ENCODE peak calls at places on chromosomes 13 and 19, in five cellular contexts. W, O, U, Q and S are unnamed samples.

GRCh38 chr13:76939215-76939614 is 9.1 kb upstream of the ACOD1 start:
- DNase-seq in W (no peak), O (peak), Q (no peak), U (no peak), S (no peak)

GRCh38 chr13:46475586-46475991 is 77.4 kb upstream of the LRCH1 start:
- DNase-seq in W (no peak), O (peak), Q (no peak), U (no peak), S (no peak)

GRCh38 chr19:42166336-42166735 is 34.1 kb upstream of the POU2F2 start:
- DNase-seq in Q (no peak), W (no peak), O (no peak), U (no peak), S (no peak)

GRCh38 chr13:57948884-57949283 is 317.3 kb downstream of the PCDH17 start:
- DNase-seq in U (no peak), O (no peak), Q (no peak), W (no peak), S (no peak)

GRCh38 chr19:21322528-21322927 is 6.7 kb downstream of the ZNF708 start:
- DNase-seq in U (no peak), W (no peak), Q (no peak), O (peak), S (no peak)

GRCh38 chr19:58549664-58550361 is 5.1 kb downstream of the CHMP2A start:
- DNase-seq in O (no peak), W (no peak), Q (no peak), U (no peak), S (no peak)

GRCh38 chr19:12603714-12604113 is 6.9 kb downstream of the ZNF490 start:
- DNase-seq in Q (no peak), W (no peak), O (no peak), U (no peak), S (no peak)

GRCh38 chr19:17184381-17184841 is 30.7 kb upstream of the USE1 start:
- DNase-seq in Q (no peak), U (no peak), W (no peak), O (no peak), S (peak)

GRCh38 chr19:10501971-10502523 is 1.1 kb downstream of the KEAP1 start:
- DNase-seq in O (peak), Q (peak), W (peak), U (no peak), S (no peak)

GRCh38 chr13:72804301-72804700 is 22.4 kb downstream of the PIBF1 start:
- DNase-seq in U (no peak), W (no peak), Q (no peak), O (no peak), S (no peak)

GRCh38 chr13:20967340-20967739 is 64.8 kb upstream of the XPO4 start:
- DNase-seq in U (no peak), W (no peak), Q (no peak), O (no peak), S (no peak)

GRCh38 chr13:111344471-111345191 is 24.2 kb downstream of the TEX29 start:
- DNase-seq in W (peak), U (no peak), O (peak), Q (peak), S (no peak)
- TF ChIP-seq CTCF in W (peak), U (peak), O (peak), Q (peak), S (no peak)

DNA sequence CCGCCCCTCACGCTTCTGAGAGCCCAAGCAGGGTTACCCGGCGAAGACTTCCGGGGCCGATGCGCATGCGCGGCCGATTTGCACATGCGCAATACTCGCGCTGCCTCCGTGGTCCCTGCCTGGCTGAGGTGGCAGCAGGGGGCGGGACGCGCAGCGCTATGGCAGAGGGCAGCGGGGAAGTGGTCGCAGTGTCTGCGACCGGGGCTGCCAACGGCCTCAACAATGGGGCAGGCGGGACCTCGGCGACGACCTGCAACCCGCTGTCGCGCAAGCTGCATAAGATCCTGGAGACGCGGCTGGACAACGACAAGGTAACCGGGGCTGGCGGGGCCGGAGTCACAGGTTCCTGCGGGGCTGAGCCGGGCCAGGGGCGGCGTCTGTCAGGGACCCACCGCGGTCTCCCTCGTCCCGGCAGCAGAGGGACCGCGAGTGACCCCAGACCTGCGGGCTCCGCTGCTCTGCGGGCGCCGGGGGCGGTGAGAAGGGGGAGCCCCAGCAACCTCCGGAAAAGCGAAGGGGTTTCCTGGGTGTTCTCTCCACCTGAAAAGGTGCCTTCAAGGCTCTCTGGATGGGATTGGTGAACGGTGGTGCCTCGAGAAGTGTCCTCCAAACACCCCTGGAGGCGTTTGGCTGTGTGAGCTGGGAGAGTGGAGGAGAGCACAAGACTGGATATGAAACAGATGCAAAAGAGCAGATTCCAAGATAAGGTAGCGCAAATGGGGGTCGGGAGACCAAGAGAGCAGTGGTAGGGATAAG is at the start of gene COG6:
- DNase-seq in W (peak), U (peak), O (peak), Q (peak), S (peak)
- TF ChIP-seq CTCF in W (no peak), U (no peak), O (no peak), Q (peak), S (no peak)

DNA sequence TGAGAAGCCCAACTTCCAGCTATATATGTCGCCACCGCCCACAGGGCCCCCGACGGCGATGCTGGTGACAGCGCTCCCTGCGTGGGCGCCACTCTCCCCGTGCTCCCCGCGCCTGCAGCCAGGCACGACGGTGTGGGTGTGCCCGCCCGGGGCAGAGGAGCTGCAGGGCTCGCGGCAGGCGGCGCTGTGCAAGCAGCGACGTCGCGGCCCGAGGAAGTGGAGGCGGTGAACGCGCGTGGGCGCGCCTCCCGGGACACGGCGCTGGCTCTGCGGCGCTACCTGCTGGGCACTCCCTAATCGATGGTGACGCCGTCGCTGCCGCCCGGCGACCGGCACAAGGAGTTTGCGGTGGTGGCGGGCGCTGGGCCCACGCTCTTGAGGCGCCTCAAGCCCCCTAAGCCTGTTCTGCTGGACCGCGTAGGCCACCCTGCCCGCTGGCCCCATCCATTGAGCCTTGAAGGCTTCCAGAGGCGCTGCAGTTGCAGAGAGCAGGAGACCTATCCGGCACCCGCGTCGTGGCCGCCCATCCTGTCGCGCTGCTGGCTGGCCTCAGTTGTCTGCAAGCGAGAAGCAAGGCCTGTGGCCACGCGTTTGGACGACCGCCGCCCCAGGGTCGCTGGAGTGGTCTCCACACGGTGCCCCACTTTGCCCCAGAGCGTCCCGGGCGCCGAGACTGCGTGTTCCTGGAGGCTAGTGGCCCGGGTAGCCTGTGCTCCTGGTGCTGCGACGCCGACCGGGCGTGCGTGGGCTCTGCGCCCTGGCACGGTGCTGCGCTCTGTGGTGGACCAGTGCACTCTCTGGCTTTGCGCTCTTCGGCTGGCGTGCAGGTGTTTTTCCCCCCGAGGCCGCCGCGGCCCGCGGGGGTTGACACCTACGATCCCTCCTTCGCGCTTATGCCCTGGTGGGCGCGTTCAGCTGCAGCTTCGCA is 23.1 kb downstream of the LRFN3 start:
- DNase-seq in O (no peak), W (peak), Q (no peak), U (no peak), S (peak)
- TF ChIP-seq CTCF in O (no peak), W (peak), Q (peak), U (peak), S (peak)

DNA sequence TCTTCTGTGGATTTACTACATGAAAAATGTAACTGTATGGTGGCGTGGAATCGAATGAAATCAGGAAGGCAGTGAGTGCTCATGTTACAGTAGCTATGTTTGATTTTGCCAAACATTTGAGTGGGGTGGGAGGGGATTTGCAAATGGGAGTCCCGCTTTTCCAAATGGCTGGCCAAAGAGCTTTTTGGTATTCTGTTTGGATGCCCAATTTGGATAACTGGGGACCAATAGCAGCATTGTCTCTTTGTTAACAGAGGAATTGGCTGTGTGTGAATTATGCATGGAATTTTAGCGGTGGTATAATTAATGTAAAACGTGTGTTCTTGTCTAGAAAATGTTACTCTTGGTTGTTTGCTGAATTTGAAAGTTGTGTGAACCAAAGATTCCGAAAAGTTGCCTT is 17.8 kb downstream of the HNRNPM start:
- DNase-seq in O (no peak), W (no peak), Q (no peak), U (no peak), S (no peak)
- TF ChIP-seq CTCF in O (no peak), W (no peak), Q (no peak), U (no peak), S (no peak)

DNA sequence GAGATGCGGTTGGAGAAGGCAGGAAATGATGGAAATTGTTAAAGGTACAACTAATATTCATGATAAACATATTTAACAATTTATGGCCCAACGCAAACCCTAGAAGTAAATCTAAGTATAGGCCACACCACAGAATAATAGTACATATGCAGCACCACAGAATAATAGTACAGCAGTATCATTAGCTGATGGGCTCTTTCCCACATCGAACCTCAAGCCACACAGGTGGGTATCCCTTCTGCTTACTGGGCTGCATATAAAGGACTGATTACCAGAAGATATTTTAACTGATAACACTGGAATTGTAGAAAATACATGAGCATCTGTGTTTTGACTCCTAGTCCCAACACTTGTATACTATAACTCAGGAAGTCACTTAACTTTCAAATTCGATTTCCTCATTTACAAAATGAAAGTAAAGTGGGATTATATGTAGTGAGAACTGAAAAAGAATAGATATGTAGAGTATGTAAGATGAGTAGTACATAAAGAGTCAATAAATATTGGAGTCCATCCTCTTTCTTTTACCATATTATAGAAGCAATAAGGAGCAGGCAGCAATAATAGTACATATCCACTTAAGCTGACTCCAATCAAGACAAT is 91.5 kb downstream of the TSC22D1 start:
- DNase-seq in Q (no peak), U (no peak), W (no peak), O (no peak), S (no peak)
- TF ChIP-seq CTCF in Q (no peak), U (no peak), W (no peak), O (no peak), S (no peak)